ENCODE peak calls at places on chromosomes 3 and 15, in seven cellular contexts. J is H9, P is heart right ventricle, G is AG04449, R is left lung, U is COR-L47, I is Right ventricle myocardium inferior. N is an unnamed sample.

GRCh38 chr3:69869021-69869420 is 129.8 kb downstream of the MITF start:
- DNase-seq in U (no peak), G (no peak), I (no peak), R (no peak), J (no peak), P (no peak), N (no peak)

GRCh38 chr15:69475769-69476358 is 23.2 kb downstream of the RPLP1 start:
- DNase-seq in I (peak; percentile 80), U (peak; percentile 64), G (no peak), P (peak; percentile 81), R (peak; percentile 91), J (peak; percentile 79), N (peak; percentile 87)

GRCh38 chr15:34993877-34994276 is 5.8 kb upstream of the ZNF770 start:
- DNase-seq in P (no peak), R (no peak), J (no peak), U (no peak), G (no peak), I (no peak), N (no peak)

GRCh38 chr15:39704235-39704634 is 78.4 kb downstream of the FSIP1 start:
- DNase-seq in G (no peak), P (no peak), J (no peak), R (no peak), U (no peak), I (no peak), N (no peak)

GRCh38 chr3:33315826-33316225 is 38.6 kb downstream of the FBXL2 start:
- DNase-seq in U (no peak), R (no peak), P (no peak), J (no peak), I (no peak), G (no peak), N (no peak)

GRCh38 chr3:177185035-177185574 is 12.2 kb downstream of the TBL1XR1 start:
- DNase-seq in R (no peak), P (no peak), U (no peak), I (no peak), G (no peak), J (no peak), N (no peak)

GRCh38 chr15:99955532-99955931 is 222.3 kb upstream of the LYSMD4 start:
- DNase-seq in R (no peak), P (no peak), G (no peak), U (no peak), I (no peak), J (no peak), N (no peak)

GRCh38 chr15:42394131-42394530 is 34.8 kb downstream of the CAPN3 start:
- DNase-seq in J (no peak), U (no peak), R (no peak), I (no peak), G (no peak), P (no peak), N (no peak)

GRCh38 chr3:179882322-179882721 is 154.4 kb downstream of the PEX5L start:
- DNase-seq in I (no peak), J (peak; percentile 63), R (no peak), P (no peak), U (peak; percentile 38), G (no peak), N (no peak)

GRCh38 chr3:188627652-188628051 is 473.7 kb downstream of the LPP start:
- DNase-seq in I (no peak), G (peak; percentile 82), P (no peak), R (no peak), U (no peak), J (no peak), N (no peak)

GRCh38 chr3:194034556-194035336 is 101.2 kb upstream of the HES1 start:
- DNase-seq in G (no peak), J (no peak), P (no peak), U (no peak), R (no peak), I (no peak), N (no peak)

GRCh38 chr15:65790692-65791334 is 1.3 kb downstream of the DENND4A start:
- DNase-seq in J (no peak), I (no peak), P (no peak), G (no peak), U (no peak), R (no peak), N (no peak)

GRCh38 chr3:139204756-139205155 is 139.1 kb upstream of the MRPS22 start:
- DNase-seq in I (no peak), R (no peak), U (no peak), J (no peak), G (no peak), P (no peak), N (no peak)

GRCh38 chr3:10883478-10884234 is 67.6 kb downstream of the SLC6A11 start:
- DNase-seq in U (no peak), P (no peak), J (peak; percentile 38), I (no peak), R (no peak), G (no peak), N (no peak)

GRCh38 chr15:74336061-74337005 is 31.1 kb downstream of the CYP11A1 start:
- DNase-seq in P (no peak), G (no peak), J (no peak), U (no peak), I (no peak), R (no peak), N (peak; percentile 31)

GRCh38 chr3:31166249-31166885 is 271.9 kb upstream of the GADL1 start:
- DNase-seq in R (no peak), J (no peak), P (no peak), I (no peak), U (no peak), G (peak; percentile 65), N (no peak)

GRCh38 chr3:150755902-150756301 is 7.1 kb downstream of the SIAH2 start:
- DNase-seq in R (no peak), J (no peak), I (no peak), U (no peak), P (no peak), G (no peak), N (no peak)

GRCh38 chr15:65862682-65863081 is 6.6 kb upstream of the RAB11A start:
- DNase-seq in J (peak; percentile 95), R (no peak), G (no peak), I (no peak), P (no peak), U (peak; percentile 14), N (no peak)

GRCh38 chr3:69500604-69501003 is 114.7 kb upstream of the FRMD4B start:
- DNase-seq in P (no peak), G (no peak), J (no peak), R (no peak), U (no peak), I (no peak), N (no peak)

GRCh38 chr3:53160335-53160659 is 712 bp upstream of the PRKCD start:
- DNase-seq in U (no peak), J (no peak), G (no peak), R (no peak), I (no peak), P (no peak), N (no peak)

GRCh38 chr15:79209116-79209515 is 73.4 kb upstream of the ANKRD34C start:
- DNase-seq in I (no peak), G (no peak), U (no peak), P (peak; percentile 16), J (peak; percentile 54), R (no peak), N (no peak)

GRCh38 chr15:62769604-62770003 is 272.9 kb upstream of the TPM1 start:
- DNase-seq in G (peak; percentile 57), U (no peak), J (no peak), P (no peak), I (no peak), R (no peak), N (no peak)

GRCh38 chr3:183253961-183254815 is 1.1 kb downstream of the B3GNT5 start:
- DNase-seq in U (peak; percentile 33), G (no peak), R (peak; percentile 91), J (no peak), I (peak; percentile 82), P (peak; percentile 46), N (peak; percentile 83)

GRCh38 chr15:89750560-89751542 is at the start of gene MESP1:
- DNase-seq in I (peak; percentile 98), U (peak; percentile 94), P (peak; percentile 92), R (peak; percentile 99), G (no peak), J (peak; percentile 95), N (peak; percentile 97)

GRCh38 chr3:50122071-50122470 is 33.1 kb upstream of the SEMA3F start:
- DNase-seq in G (no peak), I (no peak), J (no peak), P (no peak), U (no peak), R (no peak), N (no peak)

GRCh38 chr3:21795152-21795837 is 44.3 kb upstream of the ZNF385D start:
- DNase-seq in U (no peak), R (no peak), P (peak; percentile 70), J (no peak), G (no peak), I (peak; percentile 85), N (no peak)

GRCh38 chr15:25860885-25861866 is 2.0 kb downstream of the ATP10A start:
- DNase-seq in G (no peak), R (no peak), U (no peak), J (no peak), I (no peak), P (no peak), N (no peak)

GRCh38 chr15:35546581-35547381 is 816 bp upstream of the DPH6 start:
- DNase-seq in G (no peak), P (peak; percentile 13), J (no peak), I (no peak), R (no peak), U (no peak), N (no peak)

GRCh38 chr15:100306098-100306497 is 35.7 kb downstream of the ADAMTS17 start:
- DNase-seq in J (no peak), I (no peak), P (no peak), U (no peak), G (no peak), R (no peak), N (no peak)

GRCh38 chr3:31546725-31547124 is 14.0 kb downstream of the STT3B start:
- DNase-seq in J (no peak), U (no peak), R (no peak), P (no peak), I (no peak), G (no peak), N (no peak)

GRCh38 chr3:190677001-190677400 is 163.1 kb downstream of the IL1RAP start:
- DNase-seq in G (no peak), R (no peak), J (no peak), P (no peak), I (no peak), U (no peak), N (no peak)

GRCh38 chr3:15319575-15319974 is 12.8 kb downstream of the SH3BP5 start:
- DNase-seq in P (no peak), I (peak; percentile 64), U (no peak), J (no peak), R (no peak), G (no peak), N (no peak)

GRCh38 chr15:88419830-88420229 is 47.4 kb downstream of the MRPL46 start:
- DNase-seq in J (no peak), I (no peak), R (no peak), P (no peak), U (no peak), G (no peak), N (no peak)

GRCh38 chr15:64521201-64521600 is 60.8 kb downstream of the ZNF609 start:
- DNase-seq in R (no peak), G (no peak), U (no peak), P (no peak), J (no peak), I (no peak), N (no peak)

GRCh38 chr3:189625566-189625965 is 5.6 kb upstream of the TP63 start:
- DNase-seq in U (no peak), G (no peak), R (no peak), I (no peak), P (no peak), J (no peak), N (no peak)

GRCh38 chr3:127484601-127485388 is 105.7 kb downstream of the TPRA1 start:
- DNase-seq in U (no peak), G (no peak), J (peak; percentile 15), R (no peak), P (no peak), I (no peak), N (peak; percentile 45)